ENCODE peak calls at places on chromosomes 4 and X, in four cellular contexts. One of them, this sample, is unnamed.

GRCh38 chr4:159551268-159551667 is 448.4 kb downstream of the RAPGEF2 start:
- DNase-seq in SK-N-SH: no peak
- DNase-seq in WTC11: no peak
- DNase-seq in H1: no peak
- DNase-seq in this sample: no peak

GRCh38 chrX:78619829-78620228 is 39.3 kb downstream of the RTL3 start:
- DNase-seq in SK-N-SH: no peak
- DNase-seq in WTC11: no peak
- DNase-seq in H1: no peak
- DNase-seq in this sample: no peak

GRCh38 chr4:163941221-163941865 is 446.9 kb downstream of the TMA16 start:
- DNase-seq in SK-N-SH: no peak
- DNase-seq in WTC11: no peak
- DNase-seq in H1: no peak
- DNase-seq in this sample: no peak

GRCh38 chrX:66672106-66672505 is 33.2 kb upstream of the EDA2R start:
- DNase-seq in SK-N-SH: no peak
- DNase-seq in WTC11: no peak
- DNase-seq in H1: no peak
- DNase-seq in this sample: no peak

GRCh38 chr4:123892997-123893745 is 496.6 kb downstream of the SPRY1 start:
- DNase-seq in SK-N-SH: peak; percentile 64
- DNase-seq in WTC11: no peak
- DNase-seq in H1: no peak
- DNase-seq in this sample: no peak

GRCh38 chr4:68373513-68373912 is 23.6 kb upstream of the YTHDC1 start:
- DNase-seq in SK-N-SH: peak; percentile 54
- DNase-seq in WTC11: peak; percentile 84
- DNase-seq in H1: peak; percentile 73
- DNase-seq in this sample: no peak

GRCh38 chrX:77447339-77448149 is at the start of gene FGF16:
- DNase-seq in SK-N-SH: peak; percentile 45
- DNase-seq in WTC11: peak; percentile 30
- DNase-seq in H1: peak; percentile 56
- DNase-seq in this sample: no peak

GRCh38 chr4:37588150-37588549 is 98.0 kb downstream of the RELL1 start:
- DNase-seq in SK-N-SH: no peak
- DNase-seq in WTC11: no peak
- DNase-seq in H1: no peak
- DNase-seq in this sample: no peak

DNA sequence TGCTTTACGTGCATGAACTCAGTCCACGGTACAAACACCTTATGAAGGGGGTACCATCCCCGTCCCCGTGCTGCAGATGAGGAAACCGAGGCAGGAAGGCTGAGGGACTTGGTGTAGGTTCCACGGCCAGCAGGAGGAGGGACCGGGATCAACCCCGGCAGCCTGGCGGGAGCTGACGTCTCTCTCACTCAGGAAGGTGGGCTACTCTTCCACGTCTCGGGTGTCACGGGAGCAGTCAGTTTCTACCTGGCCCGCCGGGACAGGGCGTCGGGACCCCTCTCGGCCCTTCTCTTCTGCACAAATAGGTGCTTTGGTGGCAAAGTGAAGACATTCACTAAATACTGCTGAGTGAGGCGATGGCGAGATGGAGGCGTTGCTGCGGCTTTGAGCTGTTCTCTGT is 53.3 kb downstream of the ACOX3 start:
- DNase-seq in SK-N-SH: no peak
- DNase-seq in WTC11: no peak
- DNase-seq in H1: no peak
- DNase-seq in this sample: no peak
- TF ChIP-seq CTCF in SK-N-SH: no peak
- TF ChIP-seq CTCF in WTC11: no peak
- TF ChIP-seq CTCF in H1: no peak
- TF ChIP-seq CTCF in this sample: no peak

GRCh38 chrX:36334508-36335015 is 415.0 kb downstream of the CFAP47 start:
- DNase-seq in SK-N-SH: no peak
- DNase-seq in WTC11: no peak
- DNase-seq in H1: no peak
- DNase-seq in this sample: no peak
- TF ChIP-seq TEAD4 in SK-N-SH: no peak
- TF ChIP-seq TEAD4 in WTC11: no peak
- TF ChIP-seq TEAD4 in H1: no peak
- TF ChIP-seq TEAD4 in this sample: no peak

GRCh38 chrX:74291964-74292891 is 11.8 kb upstream of the ZCCHC13 start:
- DNase-seq in SK-N-SH: peak; percentile 89
- DNase-seq in WTC11: peak; percentile 77
- DNase-seq in H1: peak; percentile 74
- DNase-seq in this sample: peak; percentile 95

GRCh38 chrX:74286950-74287349 is 17.0 kb upstream of the ZCCHC13 start:
- DNase-seq in SK-N-SH: no peak
- DNase-seq in WTC11: no peak
- DNase-seq in H1: no peak
- DNase-seq in this sample: no peak

GRCh38 chrX:74295102-74295501 is 8.9 kb upstream of the ZCCHC13 start:
- DNase-seq in SK-N-SH: no peak
- DNase-seq in WTC11: no peak
- DNase-seq in H1: no peak
- DNase-seq in this sample: no peak

GRCh38 chrX:74293343-74293946 is 10.5 kb upstream of the ZCCHC13 start:
- DNase-seq in SK-N-SH: peak; percentile 87
- DNase-seq in WTC11: peak; percentile 47
- DNase-seq in H1: peak; percentile 63
- DNase-seq in this sample: peak; percentile 83

GRCh38 chrX:74291577-74291963 is 12.4 kb upstream of the ZCCHC13 start:
- DNase-seq in SK-N-SH: no peak
- DNase-seq in WTC11: no peak
- DNase-seq in H1: no peak
- DNase-seq in this sample: peak; percentile 4
- TF ChIP-seq CTCF in SK-N-SH: no peak
- TF ChIP-seq CTCF in WTC11: no peak
- TF ChIP-seq CTCF in H1: no peak
- TF ChIP-seq CTCF in this sample: no peak

DNA sequence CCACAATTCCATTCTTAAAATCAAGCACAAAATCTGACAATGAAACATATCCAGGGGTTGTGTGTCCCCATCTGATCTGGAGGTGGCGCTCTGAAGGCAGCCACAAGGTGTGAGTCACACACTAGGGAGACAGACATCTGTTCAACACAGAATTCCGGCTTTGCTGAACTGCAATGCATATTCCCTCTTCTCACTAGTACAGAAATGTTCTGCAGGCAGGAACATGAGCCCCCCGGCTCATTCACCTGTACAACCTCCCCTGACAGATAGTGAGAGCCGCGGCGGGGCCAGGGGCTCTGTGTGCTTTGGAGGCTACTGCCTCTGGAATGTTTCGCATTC is 41.9 kb downstream of the WDR1 start:
- DNase-seq in SK-N-SH: no peak
- DNase-seq in WTC11: peak; percentile 11
- DNase-seq in H1: no peak
- DNase-seq in this sample: peak; percentile 44
- TF ChIP-seq TEAD4 in SK-N-SH: no peak
- TF ChIP-seq TEAD4 in WTC11: no peak
- TF ChIP-seq TEAD4 in H1: no peak
- TF ChIP-seq TEAD4 in this sample: no peak

GRCh38 chrX:45822124-45822523 is 621.4 kb upstream of the DIPK2B start:
- DNase-seq in SK-N-SH: no peak
- DNase-seq in WTC11: no peak
- DNase-seq in H1: no peak
- DNase-seq in this sample: no peak

GRCh38 chrX:45830343-45830742 is 629.7 kb upstream of the DIPK2B start:
- DNase-seq in SK-N-SH: no peak
- DNase-seq in WTC11: no peak
- DNase-seq in H1: no peak
- DNase-seq in this sample: no peak

GRCh38 chrX:45818913-45819312 is 618.2 kb upstream of the DIPK2B start:
- DNase-seq in SK-N-SH: no peak
- DNase-seq in WTC11: no peak
- DNase-seq in H1: no peak
- DNase-seq in this sample: no peak

GRCh38 chrX:45824471-45824870 is 623.8 kb upstream of the DIPK2B start:
- DNase-seq in SK-N-SH: peak; percentile 21
- DNase-seq in WTC11: peak; percentile 31
- DNase-seq in H1: no peak
- DNase-seq in this sample: peak; percentile 21
- TF ChIP-seq CTCF in SK-N-SH: peak; percentile 96
- TF ChIP-seq CTCF in WTC11: no peak
- TF ChIP-seq CTCF in H1: peak; percentile 37
- TF ChIP-seq CTCF in this sample: peak; percentile 53

GRCh38 chrX:153493085-153493484 is 1.7 kb upstream of the BGN start:
- DNase-seq in SK-N-SH: no peak
- DNase-seq in WTC11: no peak
- DNase-seq in H1: no peak
- DNase-seq in this sample: no peak

GRCh38 chrX:153494061-153494460 is 719 bp upstream of the BGN start:
- DNase-seq in SK-N-SH: no peak
- DNase-seq in WTC11: no peak
- DNase-seq in H1: no peak
- DNase-seq in this sample: no peak

GRCh38 chrX:153495903-153496629 is 1.3 kb downstream of the BGN start:
- DNase-seq in SK-N-SH: no peak
- DNase-seq in WTC11: no peak
- DNase-seq in H1: no peak
- DNase-seq in this sample: no peak

GRCh38 chrX:153494541-153495361 is at the start of gene BGN:
- DNase-seq in SK-N-SH: peak; percentile 68
- DNase-seq in WTC11: peak; percentile 54
- DNase-seq in H1: peak; percentile 55
- DNase-seq in this sample: peak; percentile 34

GRCh38 chrX:153495362-153495751 is 577 bp downstream of the BGN start:
- DNase-seq in SK-N-SH: no peak
- DNase-seq in WTC11: no peak
- DNase-seq in H1: no peak
- DNase-seq in this sample: no peak
- TF ChIP-seq TEAD4 in SK-N-SH: no peak
- TF ChIP-seq TEAD4 in WTC11: no peak
- TF ChIP-seq TEAD4 in H1: no peak
- TF ChIP-seq TEAD4 in this sample: no peak

GRCh38 chr4:39285111-39285795 is 80.9 kb downstream of the RFC1 start:
- DNase-seq in SK-N-SH: no peak
- DNase-seq in WTC11: no peak
- DNase-seq in H1: no peak
- DNase-seq in this sample: no peak
- TF ChIP-seq CTCF in SK-N-SH: no peak
- TF ChIP-seq CTCF in WTC11: no peak
- TF ChIP-seq CTCF in H1: no peak
- TF ChIP-seq CTCF in this sample: no peak

GRCh38 chr4:6224725-6225124 is 24.4 kb upstream of the JAKMIP1 start:
- DNase-seq in SK-N-SH: no peak
- DNase-seq in WTC11: no peak
- DNase-seq in H1: no peak
- DNase-seq in this sample: no peak

GRCh38 chr4:6222761-6223292 is 22.5 kb upstream of the JAKMIP1 start:
- DNase-seq in SK-N-SH: peak; percentile 77
- DNase-seq in WTC11: peak; percentile 74
- DNase-seq in H1: peak; percentile 86
- DNase-seq in this sample: no peak

GRCh38 chr4:6221296-6221850 is 21.0 kb upstream of the JAKMIP1 start:
- DNase-seq in SK-N-SH: no peak
- DNase-seq in WTC11: no peak
- DNase-seq in H1: peak; percentile 57
- DNase-seq in this sample: no peak

GRCh38 chr4:6225469-6225868 is 25.1 kb upstream of the JAKMIP1 start:
- DNase-seq in SK-N-SH: no peak
- DNase-seq in WTC11: peak; percentile 73
- DNase-seq in H1: peak; percentile 85
- DNase-seq in this sample: peak; percentile 35

GRCh38 chr4:6221851-6222760 is 21.8 kb upstream of the JAKMIP1 start:
- DNase-seq in SK-N-SH: peak; percentile 97
- DNase-seq in WTC11: peak; percentile 80
- DNase-seq in H1: peak; percentile 94
- DNase-seq in this sample: peak; percentile 76
- TF ChIP-seq TEAD4 in SK-N-SH: no peak
- TF ChIP-seq TEAD4 in WTC11: no peak
- TF ChIP-seq TEAD4 in H1: peak; percentile 6
- TF ChIP-seq TEAD4 in this sample: no peak

GRCh38 chrX:47500541-47500940 is 17.5 kb upstream of the ZNF41 start:
- DNase-seq in SK-N-SH: no peak
- DNase-seq in WTC11: no peak
- DNase-seq in H1: no peak
- DNase-seq in this sample: no peak

GRCh38 chrX:47501226-47502071 is 18.4 kb upstream of the ZNF41 start:
- DNase-seq in SK-N-SH: no peak
- DNase-seq in WTC11: no peak
- DNase-seq in H1: no peak
- DNase-seq in this sample: no peak

GRCh38 chrX:47499291-47499690 is 16.3 kb upstream of the ZNF41 start:
- DNase-seq in SK-N-SH: no peak
- DNase-seq in WTC11: no peak
- DNase-seq in H1: no peak
- DNase-seq in this sample: no peak

GRCh38 chrX:47498411-47498810 is 15.4 kb upstream of the ZNF41 start:
- DNase-seq in SK-N-SH: no peak
- DNase-seq in WTC11: no peak
- DNase-seq in H1: no peak
- DNase-seq in this sample: no peak

GRCh38 chrX:47497274-47497673 is 14.3 kb upstream of the ZNF41 start:
- DNase-seq in SK-N-SH: peak; percentile 30
- DNase-seq in WTC11: no peak
- DNase-seq in H1: no peak
- DNase-seq in this sample: peak; percentile 18
- TF ChIP-seq CTCF in SK-N-SH: peak; percentile 60
- TF ChIP-seq CTCF in WTC11: no peak
- TF ChIP-seq CTCF in H1: peak; percentile 38
- TF ChIP-seq CTCF in this sample: peak; percentile 45

This sample was measured in K562.